ENCODE peak calls at places on chromosomes 11 and 22, in four cellular contexts. One of them, this sample, is unnamed.

GRCh38 chr22:48495751-48496080 is 1332.0 kb downstream of the BRD1 start:
- DNase-seq in stomach: no peak
- DNase-seq in tibial nerve: no peak
- DNase-seq in ovary: no peak
- DNase-seq in this sample: no peak

GRCh38 chr22:41288245-41288946 is 2.4 kb upstream of the RANGAP1 start:
- DNase-seq in ovary: no peak
- DNase-seq in tibial nerve: no peak
- DNase-seq in stomach: peak
- DNase-seq in this sample: peak

GRCh38 chr11:61141601-61142028 is 19.6 kb downstream of the VPS37C start:
- DNase-seq in ovary: no peak
- DNase-seq in stomach: peak
- DNase-seq in tibial nerve: no peak
- DNase-seq in this sample: peak

GRCh38 chr11:63862923-63863322 is 24.0 kb downstream of the MARK2 start:
- DNase-seq in stomach: peak
- DNase-seq in tibial nerve: no peak
- DNase-seq in ovary: no peak
- DNase-seq in this sample: no peak

GRCh38 chr11:36411202-36411640 is 98.9 kb downstream of the TRAF6 start:
- DNase-seq in tibial nerve: no peak
- DNase-seq in ovary: no peak
- DNase-seq in stomach: peak
- DNase-seq in this sample: peak

GRCh38 chr11:10305964-10306918 is 1.4 kb downstream of the ADM start:
- DNase-seq in ovary: no peak
- DNase-seq in stomach: peak
- DNase-seq in tibial nerve: no peak
- DNase-seq in this sample: peak

GRCh38 chr11:118167253-118167652 is 9.2 kb downstream of the SCN2B start:
- DNase-seq in tibial nerve: no peak
- DNase-seq in stomach: no peak
- DNase-seq in ovary: no peak
- DNase-seq in this sample: no peak

GRCh38 chr11:61272731-61273130 is 22.4 kb downstream of the VWCE start:
- DNase-seq in tibial nerve: no peak
- DNase-seq in ovary: no peak
- DNase-seq in stomach: no peak
- DNase-seq in this sample: no peak

GRCh38 chr11:58913685-58914084 is 25.6 kb upstream of the GLYATL1 start:
- DNase-seq in tibial nerve: no peak
- DNase-seq in ovary: no peak
- DNase-seq in stomach: no peak
- DNase-seq in this sample: no peak

GRCh38 chr11:112023104-112023503 is 2.1 kb upstream of the DLAT start:
- DNase-seq in tibial nerve: no peak
- DNase-seq in ovary: no peak
- DNase-seq in stomach: no peak
- DNase-seq in this sample: no peak
- TF ChIP-seq CTCF in tibial nerve: no peak
- TF ChIP-seq CTCF in ovary: no peak
- TF ChIP-seq CTCF in stomach: no peak
- TF ChIP-seq CTCF in this sample: no peak

GRCh38 chr11:111417011-111417765 is 38.1 kb upstream of the POU2AF1 start:
- DNase-seq in stomach: no peak
- DNase-seq in tibial nerve: no peak
- DNase-seq in ovary: no peak
- DNase-seq in this sample: peak
- H3K4me3 ChIP-seq in stomach: no peak
- H3K4me3 ChIP-seq in tibial nerve: no peak
- H3K4me3 ChIP-seq in ovary: no peak
- H3K4me3 ChIP-seq in this sample: no peak

GRCh38 chr22:18110194-18110943 is at the start of gene TUBA8:
- DNase-seq in tibial nerve: no peak
- DNase-seq in stomach: peak
- DNase-seq in ovary: peak
- DNase-seq in this sample: peak
- TF ChIP-seq POLR2A in tibial nerve: no peak
- TF ChIP-seq POLR2A in stomach: no peak
- TF ChIP-seq POLR2A in ovary: no peak
- TF ChIP-seq POLR2A in this sample: no peak

GRCh38 chr11:123357990-123358827 is 71.9 kb upstream of the GRAMD1B start:
- DNase-seq in stomach: no peak
- DNase-seq in ovary: no peak
- DNase-seq in tibial nerve: no peak
- DNase-seq in this sample: peak
- TF ChIP-seq CTCF in stomach: no peak
- TF ChIP-seq CTCF in ovary: no peak
- TF ChIP-seq CTCF in tibial nerve: no peak
- TF ChIP-seq CTCF in this sample: peak

GRCh38 chr11:65573391-65574146 is 1.2 kb downstream of the FAM89B start:
- DNase-seq in stomach: no peak
- DNase-seq in tibial nerve: no peak
- DNase-seq in ovary: peak
- DNase-seq in this sample: no peak
- H3K4me3 ChIP-seq in stomach: peak
- H3K4me3 ChIP-seq in tibial nerve: peak
- H3K4me3 ChIP-seq in ovary: peak
- H3K4me3 ChIP-seq in this sample: peak

DNA sequence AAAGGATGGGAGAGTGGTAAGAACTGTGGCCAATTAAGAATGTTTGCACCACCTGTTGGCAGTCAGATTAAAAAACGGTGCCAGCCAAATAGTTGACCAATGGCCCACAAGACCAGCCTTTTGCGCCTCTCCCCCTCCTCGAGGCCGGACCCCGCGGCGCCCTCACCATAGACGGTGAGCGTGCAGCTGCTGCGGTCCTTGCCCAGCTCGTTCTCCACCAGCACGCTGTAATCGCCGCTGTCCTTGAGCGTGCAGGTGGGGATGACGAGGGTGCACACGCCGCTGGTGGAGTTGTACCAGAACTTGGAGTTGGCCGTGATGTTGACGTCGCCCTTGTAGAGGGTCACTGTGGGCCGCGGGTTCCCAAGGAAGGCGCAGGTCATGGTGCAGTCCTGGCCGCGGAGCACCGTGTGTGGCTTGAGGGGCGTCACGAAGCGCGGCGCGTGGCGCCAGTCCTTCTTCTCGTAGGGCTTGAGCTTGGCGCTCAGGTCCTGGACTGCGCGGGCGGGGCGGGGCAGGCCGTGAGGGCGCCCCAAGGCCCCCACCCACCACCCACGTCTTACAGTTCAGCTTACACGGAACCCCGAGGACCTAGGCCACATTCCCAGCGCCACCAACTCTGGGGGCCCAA is 7.2 kb downstream of the TMEM86A start:
- DNase-seq in stomach: peak
- DNase-seq in ovary: no peak
- DNase-seq in tibial nerve: no peak
- DNase-seq in this sample: peak
- TF ChIP-seq POLR2A in stomach: no peak
- TF ChIP-seq POLR2A in ovary: no peak
- TF ChIP-seq POLR2A in tibial nerve: no peak
- TF ChIP-seq POLR2A in this sample: no peak

GRCh38 chr11:12410006-12410728 is 32.8 kb downstream of the PARVA start:
- DNase-seq in stomach: no peak
- DNase-seq in tibial nerve: no peak
- DNase-seq in ovary: peak
- DNase-seq in this sample: no peak
- TF ChIP-seq CTCF in stomach: no peak
- TF ChIP-seq CTCF in tibial nerve: no peak
- TF ChIP-seq CTCF in ovary: no peak
- TF ChIP-seq CTCF in this sample: no peak

DNA sequence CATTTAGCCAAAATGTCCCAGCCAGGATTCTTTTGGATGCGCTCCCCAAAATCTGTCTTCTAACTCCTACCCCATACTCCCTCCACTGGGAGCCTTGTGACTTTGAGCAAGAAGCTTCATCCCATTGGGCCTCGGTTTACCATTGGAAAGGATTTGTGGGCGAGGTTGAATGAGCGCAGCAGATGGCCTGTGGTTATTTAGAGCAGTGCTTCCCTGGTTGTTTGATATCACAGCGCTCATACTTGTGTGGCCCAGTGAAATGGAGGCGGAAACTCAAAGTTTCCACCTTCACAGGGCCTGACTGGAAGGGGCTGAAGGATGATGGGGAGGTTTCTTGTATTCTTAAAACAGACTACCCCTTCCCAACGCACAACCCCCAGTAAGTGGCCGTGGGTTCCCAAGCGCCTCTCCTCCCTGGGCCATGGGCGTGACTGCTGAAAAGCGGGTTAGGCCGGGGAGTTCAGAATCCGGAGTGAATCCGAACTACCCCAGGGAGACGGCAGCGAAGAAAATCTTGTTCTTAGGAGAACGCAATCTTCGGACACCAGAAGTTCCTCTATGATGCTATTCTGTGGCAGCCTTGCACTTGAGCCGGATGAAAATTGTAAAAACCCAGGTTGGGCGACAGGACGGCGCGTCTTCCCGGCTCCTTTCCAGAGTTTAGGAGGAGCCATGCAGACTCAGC is 1.2 kb upstream of the ATF4 start:
- DNase-seq in tibial nerve: no peak
- DNase-seq in ovary: no peak
- DNase-seq in stomach: no peak
- DNase-seq in this sample: no peak
- H3K4me3 ChIP-seq in tibial nerve: peak
- H3K4me3 ChIP-seq in ovary: peak
- H3K4me3 ChIP-seq in stomach: peak
- H3K4me3 ChIP-seq in this sample: peak

GRCh38 chr11:108733479-108734116 is 68.7 kb downstream of the DDX10 start:
- DNase-seq in ovary: no peak
- DNase-seq in stomach: no peak
- DNase-seq in tibial nerve: no peak
- DNase-seq in this sample: no peak
- TF ChIP-seq POLR2A in ovary: no peak
- TF ChIP-seq POLR2A in stomach: no peak
- TF ChIP-seq POLR2A in tibial nerve: no peak
- TF ChIP-seq POLR2A in this sample: no peak

This sample was measured in Peyer's patch.